ENCODE peak calls at places on chromosomes 11 and 22, in nine cellular contexts. C, R, N, F, Q, X, E, P and M are unnamed samples.

GRCh38 chr11:129298990-129299389 is 76.7 kb upstream of the BARX2 start:
- DNase-seq in R (no peak), X (no peak), N (no peak), P (no peak), F (no peak), E (no peak), C (no peak), Q (no peak), M (no peak)

GRCh38 chr11:64436025-64436424 is 77.1 kb downstream of the RPS6KA4 start:
- DNase-seq in P (peak; percentile 13), R (no peak), E (no peak), C (no peak), Q (no peak), F (peak; percentile 11), X (no peak), N (no peak), M (no peak)

GRCh38 chr22:29798801-29799200 is 31.6 kb downstream of the UQCR10 start:
- DNase-seq in F (no peak), Q (no peak), X (no peak), C (no peak), P (no peak), N (no peak), E (no peak), R (peak; percentile 25), M (no peak)

GRCh38 chr11:101446238-101446637 is 137.6 kb downstream of the TRPC6 start:
- DNase-seq in N (no peak), X (no peak), P (peak; percentile 27), Q (no peak), R (no peak), C (no peak), E (no peak), F (peak; percentile 51), M (no peak)

GRCh38 chr11:64028398-64029115 is 7.2 kb upstream of the FLRT1 start:
- DNase-seq in P (peak; percentile 47), C (no peak), F (no peak), E (peak; percentile 84), Q (peak; percentile 76), N (no peak), X (peak; percentile 65), R (no peak), M (peak; percentile 92)

GRCh38 chr11:35173011-35173511 is 34.1 kb downstream of the CD44 start:
- DNase-seq in X (no peak), C (no peak), P (peak; percentile 90), N (no peak), Q (no peak), F (no peak), E (no peak), R (peak; percentile 68), M (no peak)

GRCh38 chr22:37148742-37149665 is 712 bp downstream of the IL2RB start:
- DNase-seq in P (no peak), Q (no peak), E (no peak), N (no peak), R (no peak), C (no peak), F (no peak), X (no peak), M (no peak)

GRCh38 chr22:33247758-33248157 is 189.6 kb upstream of the SYN3 start:
- DNase-seq in P (no peak), N (no peak), R (no peak), F (peak; percentile 8), C (no peak), E (no peak), Q (no peak), X (no peak), M (no peak)